ENCODE peak calls at places on chromosome 4, in five cellular contexts. P, R, Z, Q and J are unnamed samples.

GRCh38 chr4:139951051-139951450 is 202.9 kb downstream of the MAML3 start:
- DNase-seq in R (no peak), P (no peak), Z (no peak), Q (no peak), J (no peak)

GRCh38 chr4:48331577-48332340 is 9.6 kb upstream of the SLAIN2 start:
- DNase-seq in R (no peak), P (no peak), Q (no peak), Z (no peak), J (no peak)

GRCh38 chr4:6987566-6987920 is 55.6 kb upstream of the TADA2B start:
- DNase-seq in Z (no peak), P (no peak), Q (no peak), R (no peak), J (no peak)

GRCh38 chr4:176921256-176921655 is 128.5 kb upstream of the VEGFC start:
- DNase-seq in Q (no peak), R (no peak), Z (no peak), P (no peak), J (no peak)

GRCh38 chr4:48704091-48704802 is 75.8 kb downstream of the FRYL start:
- DNase-seq in R (no peak), Q (no peak), Z (no peak), P (no peak), J (no peak)

GRCh38 chr4:54101190-54102041 is 1.5 kb downstream of the GSX2 start:
- DNase-seq in P (no peak), Z (no peak), R (no peak), Q (no peak), J (no peak)

GRCh38 chr4:158610790-158611189 is 60.9 kb downstream of the C4orf46 start:
- DNase-seq in R (no peak), Z (no peak), Q (no peak), P (no peak), J (no peak)

GRCh38 chr4:189838821-189839497 is 101.7 kb upstream of the FRG1 start:
- DNase-seq in Z (no peak), Q (no peak), R (no peak), P (no peak), J (no peak)

GRCh38 chr4:1856071-1856919 is at the start of gene LETM1:
- DNase-seq in Q (peak; percentile 85), R (peak; percentile 61), P (peak; percentile 93), Z (peak; percentile 90), J (peak; percentile 65)

GRCh38 chr4:39039108-39039507 is 6.9 kb upstream of the TMEM156 start:
- DNase-seq in P (no peak), R (no peak), Q (no peak), Z (no peak), J (no peak)

GRCh38 chr4:165580379-165580905 is 201.6 kb downstream of the CPE start:
- DNase-seq in Q (no peak), P (no peak), Z (no peak), R (no peak), J (no peak)

GRCh38 chr4:186329372-186329771 is 63.4 kb downstream of the F11 start:
- DNase-seq in P (no peak), Z (no peak), Q (no peak), R (no peak), J (no peak)

GRCh38 chr4:5462254-5462835 is 246.0 kb downstream of the EVC2 start:
- DNase-seq in P (no peak), Q (no peak), Z (no peak), R (no peak), J (no peak)

GRCh38 chr4:17055788-17056187 is 157.3 kb upstream of the LDB2 start:
- DNase-seq in R (no peak), Z (no peak), P (no peak), Q (no peak), J (peak; percentile 34)

GRCh38 chr4:39446842-39447573 is 11.7 kb downstream of the RPL9 start:
- DNase-seq in Z (peak; percentile 35), R (no peak), Q (peak; percentile 39), P (peak; percentile 60), J (no peak)

GRCh38 chr4:105896984-105897760 is 1.9 kb downstream of the NPNT start:
- DNase-seq in P (no peak), Q (no peak), Z (no peak), R (no peak), J (no peak)

GRCh38 chr4:156609421-156609820 is 362.2 kb downstream of the PDGFC start:
- DNase-seq in R (no peak), Q (no peak), P (no peak), Z (no peak), J (no peak)

GRCh38 chr4:4625488-4625887 is 83.6 kb upstream of the STX18 start:
- DNase-seq in Q (no peak), R (no peak), Z (no peak), P (no peak), J (no peak)

GRCh38 chr4:78220283-78220682 is 163.2 kb downstream of the FRAS1 start:
- DNase-seq in P (no peak), R (no peak), Z (no peak), Q (no peak), J (no peak)

GRCh38 chr4:3407930-3408792 is 33.6 kb upstream of the HGFAC start:
- DNase-seq in P (no peak), R (no peak), Z (no peak), Q (no peak), J (no peak)

GRCh38 chr4:56762484-56763250 is 58.8 kb downstream of the SPINK2 start:
- DNase-seq in R (no peak), Q (peak; percentile 18), Z (peak; percentile 1), P (no peak), J (no peak)

GRCh38 chr4:7166286-7166685 is 26.1 kb upstream of the SORCS2 start:
- DNase-seq in Z (no peak), R (no peak), P (no peak), Q (no peak), J (no peak)

GRCh38 chr4:116358633-116359222 is 726.6 kb downstream of the TRAM1L1 start:
- DNase-seq in Z (no peak), Q (no peak), R (peak; percentile 16), P (peak; percentile 71), J (peak; percentile 3)

GRCh38 chr4:14961292-14961691 is 41.0 kb upstream of the CPEB2 start:
- DNase-seq in P (no peak), Z (no peak), R (no peak), Q (no peak), J (no peak)

GRCh38 chr4:152436384-152436783 is 99.5 kb downstream of the FBXW7 start:
- DNase-seq in R (no peak), Z (no peak), Q (no peak), P (no peak), J (no peak)

GRCh38 chr4:23091674-23092073 is 398.9 kb downstream of the GBA3 start:
- DNase-seq in R (no peak), Z (no peak), P (no peak), Q (no peak), J (no peak)

GRCh38 chr4:148574502-148574901 is 132.3 kb upstream of the NR3C2 start:
- DNase-seq in Q (no peak), R (no peak), P (no peak), Z (no peak), J (peak; percentile 90)

GRCh38 chr4:646460-646859 is 21.1 kb downstream of the PDE6B start:
- DNase-seq in Z (no peak), P (no peak), Q (no peak), R (no peak), J (no peak)

GRCh38 chr4:14368391-14368790 is 633.9 kb upstream of the CPEB2 start:
- DNase-seq in P (no peak), Q (no peak), R (no peak), Z (no peak), J (no peak)

GRCh38 chr4:38917481-38918025 is 49.9 kb downstream of the FAM114A1 start:
- DNase-seq in R (no peak), Q (no peak), P (no peak), Z (no peak), J (no peak)

GRCh38 chr4:140300271-140300970 is 73.0 kb upstream of the SCOC start:
- DNase-seq in P (peak; percentile 56), R (no peak), Z (no peak), Q (no peak), J (peak; percentile 73)

GRCh38 chr4:15385928-15386327 is 41.9 kb upstream of the C1QTNF7 start:
- DNase-seq in P (no peak), Z (no peak), Q (no peak), R (no peak), J (no peak)

GRCh38 chr4:53522334-53522733 is 69.0 kb downstream of the LNX1 start:
- DNase-seq in Z (no peak), Q (no peak), R (no peak), P (no peak), J (no peak)